ENCODE peak calls at places on chromosomes 12 and 14, in six cellular contexts. J is dermis microvascular lymphatic vessel endothelial cell, H is aorta, M is Calu3, T is GM23248, N is cardiac muscle cell. A is an unnamed sample.

GRCh38 chr12:4383304-4383865 is 3.9 kb upstream of the FGF23 start:
- DNase-seq in J (no peak), H (no peak), M (no peak), T (no peak), N (no peak), A (no peak)

GRCh38 chr14:60760648-60761364 is 26.2 kb downstream of the MNAT1 start:
- DNase-seq in J (no peak), H (no peak), M (peak), T (no peak), N (no peak), A (peak)

GRCh38 chr12:85711735-85712390 is 124.3 kb downstream of the RASSF9 start:
- DNase-seq in J (no peak), H (no peak), M (no peak), T (peak), N (no peak), A (no peak)

GRCh38 chr12:59040651-59041050 is 120.3 kb upstream of the LRIG3 start:
- DNase-seq in J (no peak), H (no peak), M (no peak), T (peak), N (peak), A (peak)

GRCh38 chr12:24605466-24605865 is 343.4 kb downstream of the BCAT1 start:
- DNase-seq in J (no peak), H (no peak), M (no peak), T (no peak), N (no peak), A (no peak)

GRCh38 chr12:122203301-122203967 is at the start of gene B3GNT4:
- DNase-seq in J (no peak), H (peak), M (peak), T (peak), N (peak), A (peak)

GRCh38 chr12:15629761-15630160 is 159.4 kb downstream of the EPS8 start:
- DNase-seq in J (no peak), H (no peak), M (no peak), T (peak), N (peak), A (peak)

GRCh38 chr14:77710364-77710763 is 2.5 kb downstream of the SLIRP start:
- DNase-seq in J (no peak), H (no peak), M (no peak), T (no peak), N (no peak), A (no peak)

GRCh38 chr12:76236640-76237039 is 111.6 kb downstream of the BBS10 start:
- DNase-seq in J (peak), H (no peak), M (peak), T (peak), N (peak), A (peak)

GRCh38 chr12:107619831-107620230 is 65.8 kb upstream of the PWP1 start:
- DNase-seq in J (no peak), H (no peak), M (no peak), T (no peak), N (no peak), A (no peak)

GRCh38 chr12:117501066-117501465 is 139.6 kb upstream of the NOS1 start:
- DNase-seq in J (no peak), H (no peak), M (no peak), T (no peak), N (no peak), A (no peak)

GRCh38 chr14:101865288-101865687 is 99.1 kb upstream of the DYNC1H1 start:
- DNase-seq in J (no peak), H (no peak), M (no peak), T (no peak), N (no peak), A (peak)

GRCh38 chr14:34502826-34503225 is 36.7 kb downstream of the EAPP start:
- DNase-seq in J (peak), H (no peak), M (no peak), T (peak), N (peak), A (no peak)

GRCh38 chr14:105382343-105383082 is 15.8 kb upstream of the TEX22 start:
- DNase-seq in J (no peak), H (no peak), M (no peak), T (no peak), N (no peak), A (no peak)

GRCh38 chr12:24933694-24934407 is 15.1 kb downstream of the BCAT1 start:
- DNase-seq in J (no peak), H (no peak), M (no peak), T (no peak), N (no peak), A (no peak)

GRCh38 chr12:47079894-47080724 is at the start of gene AMIGO2:
- DNase-seq in J (no peak), H (peak), M (peak), T (peak), N (peak), A (peak)

GRCh38 chr12:132474237-132474741 is 15.7 kb upstream of the FBRSL1 start:
- DNase-seq in J (no peak), H (no peak), M (no peak), T (peak), N (no peak), A (no peak)

GRCh38 chr14:95024380-95024779 is 132.9 kb downstream of the DICER1 start:
- DNase-seq in J (no peak), H (no peak), M (no peak), T (no peak), N (no peak), A (no peak)

GRCh38 chr12:57517187-57517586 is 3.1 kb downstream of the DDIT3 start:
- DNase-seq in J (no peak), H (no peak), M (no peak), T (peak), N (peak), A (peak)

GRCh38 chr12:93419388-93420034 is 22.2 kb downstream of the UBE2N start:
- DNase-seq in J (peak), H (no peak), M (no peak), T (peak), N (peak), A (peak)

A was measured in M059J.